ENCODE peak calls at places on chromosomes 5 and 9, in six cellular contexts. N is upper lobe of right lung; P is CD8-positive, alpha-beta T cell; H is heart left ventricle; I is neural progenitor cell; S is fibroblast of lung. T is an unnamed sample.

GRCh38 chr9:121866927-121867326 is 215.5 kb downstream of the DAB2IP start:
- DNase-seq in N (no peak), P (no peak), H (no peak), I (no peak), S (no peak), T (no peak)

GRCh38 chr5:16809816-16810502 is 126.1 kb downstream of the MYO10 start:
- DNase-seq in N (no peak), P (no peak), H (peak; percentile 37), I (peak; percentile 43), S (peak; percentile 61), T (no peak)

GRCh38 chr9:104815851-104816565 is 52.1 kb downstream of the NIPSNAP3B start:
- DNase-seq in N (no peak), P (no peak), H (no peak), I (no peak), S (no peak), T (no peak)

GRCh38 chr5:159341145-159341544 is 10.9 kb upstream of the IL12B start:
- DNase-seq in N (no peak), P (no peak), H (no peak), I (no peak), S (no peak), T (no peak)

GRCh38 chr5:1094670-1095190 is 17.1 kb downstream of the SLC12A7 start:
- DNase-seq in N (no peak), P (no peak), H (no peak), I (peak; percentile 50), S (no peak), T (no peak)

GRCh38 chr9:25573281-25573680 is 105.0 kb downstream of the TUSC1 start:
- DNase-seq in N (no peak), P (no peak), H (no peak), I (no peak), S (no peak), T (no peak)

GRCh38 chr5:132674671-132675506 is 1.1 kb downstream of the IL4 start:
- DNase-seq in N (no peak), P (no peak), H (no peak), I (no peak), S (peak; percentile 95), T (no peak)

GRCh38 chr5:113020461-113021273 is 44.1 kb downstream of the DCP2 start:
- DNase-seq in N (no peak), P (no peak), H (no peak), I (no peak), S (peak; percentile 29), T (no peak)

GRCh38 chr9:34823778-34824177 is 113.8 kb upstream of the CCL21 start:
- DNase-seq in N (no peak), P (no peak), H (no peak), I (no peak), S (no peak), T (no peak)

GRCh38 chr5:132258102-132259060 is 885 bp downstream of the PDLIM4 start:
- DNase-seq in N (peak; percentile 61), P (no peak), H (no peak), I (no peak), S (peak; percentile 55), T (no peak)

GRCh38 chr9:16150938-16151650 is 598.3 kb downstream of the CCDC171 start:
- DNase-seq in N (no peak), P (no peak), H (no peak), I (no peak), S (no peak), T (no peak)

GRCh38 chr9:101977614-101978210 is 239.3 kb upstream of the GRIN3A start:
- DNase-seq in N (no peak), P (no peak), H (no peak), I (no peak), S (peak; percentile 23), T (no peak)

GRCh38 chr9:133595910-133596309 is 13.3 kb downstream of the FAM163B start:
- DNase-seq in N (no peak), P (no peak), H (no peak), I (no peak), S (no peak), T (no peak)

GRCh38 chr5:110590187-110590586 is 136.3 kb downstream of the TMEM232 start:
- DNase-seq in N (no peak), P (no peak), H (no peak), I (peak; percentile 40), S (peak; percentile 25), T (no peak)

GRCh38 chr5:142769251-142769792 is 855 bp upstream of the ARHGAP26 start:
- DNase-seq in N (no peak), P (no peak), H (no peak), I (peak; percentile 53), S (no peak), T (no peak)

GRCh38 chr5:10588109-10588775 is 24.4 kb downstream of the ANKRD33B start:
- DNase-seq in N (no peak), P (no peak), H (no peak), I (no peak), S (no peak), T (no peak)

GRCh38 chr5:137954131-137954879 is 65.0 kb downstream of the PKD2L2 start:
- DNase-seq in N (no peak), P (no peak), H (no peak), I (no peak), S (peak; percentile 86), T (no peak)

GRCh38 chr5:33148076-33148501 is 292.7 kb upstream of the TARS1 start:
- DNase-seq in N (no peak), P (no peak), H (peak; percentile 62), I (no peak), S (peak; percentile 66), T (no peak)

DNA sequence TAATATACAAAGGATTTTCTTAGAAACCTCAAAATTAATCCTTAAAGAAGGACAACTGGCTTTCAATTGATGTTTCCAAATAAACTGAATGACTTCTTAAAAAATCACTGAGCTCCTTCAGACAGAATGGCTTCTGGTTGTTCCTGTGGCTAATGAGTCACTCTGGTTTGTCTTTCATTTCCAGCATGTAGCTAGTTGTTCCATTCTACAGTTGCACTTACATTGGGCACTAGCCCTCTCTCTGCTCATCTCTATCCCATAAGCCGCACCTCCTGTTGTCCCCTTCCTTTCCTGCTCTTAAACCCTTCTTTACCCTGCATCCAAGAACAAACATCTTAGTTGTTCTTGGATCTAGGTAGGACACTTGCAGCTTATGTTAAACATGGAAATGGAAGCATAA is 235.3 kb upstream of the HAPLN1 start:
- DNase-seq in N (no peak), P (no peak), H (no peak), I (no peak), S (peak; percentile 50), T (no peak)
- H3K27ac ChIP-seq in N (no peak overlapping the region), P (no peak overlapping the region), H (no peak overlapping the region), I (no peak overlapping the region), S (no peak overlapping the region), T (no peak overlapping the region)

DNA sequence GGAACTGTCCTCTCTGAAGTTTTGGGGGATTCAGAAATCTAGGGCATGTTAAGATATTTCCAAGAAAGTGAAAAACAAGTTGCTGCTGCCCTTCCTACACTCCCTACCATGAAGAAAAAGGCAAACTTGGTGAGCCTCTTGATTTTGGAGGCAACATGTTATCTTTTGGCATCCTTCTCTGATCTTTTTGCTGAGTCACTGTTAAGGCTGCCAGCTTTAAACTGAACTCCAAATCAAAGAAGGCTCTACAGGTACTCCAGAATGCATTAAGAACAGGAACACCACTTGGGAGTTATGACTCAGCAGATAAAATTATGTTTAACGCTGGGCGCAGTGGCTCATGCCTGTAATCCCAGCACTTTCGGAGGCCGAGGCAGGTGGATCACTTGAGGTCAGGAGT is 24.0 kb downstream of the PCDHB15 start:
- DNase-seq in N (no peak), P (no peak), H (no peak), I (no peak), S (no peak), T (no peak)
- H3K9me3 ChIP-seq in N (peaks cover 95% of the 10 kb centered on the region), P (peaks cover 32% of the 10 kb centered on the region), H (peaks cover 85% of the 10 kb centered on the region), I (peaks cover 18% of the 10 kb centered on the region), S (no peaks in the 10 kb centered on the region), T (peaks cover 90% of the 10 kb centered on the region)

GRCh38 chr5:172899436-172899835 is 59.8 kb upstream of the RPL26L1 start:
- DNase-seq in N (no peak), P (no peak), H (no peak), I (no peak), S (no peak), T (no peak)
- H3K27ac ChIP-seq in N (peak overlapping the region; percentile 82), P (no peak overlapping the region), H (no peak overlapping the region), I (no peak overlapping the region), S (peak overlapping the region; percentile 2), T (no peak overlapping the region)

DNA sequence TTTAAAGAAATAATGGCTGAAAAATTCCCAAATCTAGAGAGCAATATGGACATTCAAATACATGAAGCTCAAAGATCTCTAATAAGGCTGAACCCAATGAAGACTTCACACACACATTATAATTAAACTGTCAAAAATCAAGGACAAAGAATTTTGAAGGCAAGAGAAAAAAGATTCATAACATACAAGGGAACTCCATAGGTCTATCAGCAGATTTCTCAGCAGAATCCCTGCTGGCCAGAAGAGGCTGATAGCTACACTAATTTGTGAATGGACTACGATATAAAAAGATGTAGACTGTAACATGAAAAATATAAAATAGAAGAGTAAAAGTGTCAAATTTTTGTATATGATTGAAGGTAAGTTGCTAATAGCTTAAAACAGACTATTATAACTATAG is 251.9 kb downstream of the ADAMTS6 start:
- DNase-seq in N (no peak), P (no peak), H (no peak), I (no peak), S (no peak), T (no peak)
- H3K9me3 ChIP-seq in N (peaks cover 11% of the 10 kb centered on the region), P (no peaks in the 10 kb centered on the region), H (peaks cover 36% of the 10 kb centered on the region), I (peaks cover 4% of the 10 kb centered on the region), S (no peaks in the 10 kb centered on the region), T (peaks cover 15% of the 10 kb centered on the region)

DNA sequence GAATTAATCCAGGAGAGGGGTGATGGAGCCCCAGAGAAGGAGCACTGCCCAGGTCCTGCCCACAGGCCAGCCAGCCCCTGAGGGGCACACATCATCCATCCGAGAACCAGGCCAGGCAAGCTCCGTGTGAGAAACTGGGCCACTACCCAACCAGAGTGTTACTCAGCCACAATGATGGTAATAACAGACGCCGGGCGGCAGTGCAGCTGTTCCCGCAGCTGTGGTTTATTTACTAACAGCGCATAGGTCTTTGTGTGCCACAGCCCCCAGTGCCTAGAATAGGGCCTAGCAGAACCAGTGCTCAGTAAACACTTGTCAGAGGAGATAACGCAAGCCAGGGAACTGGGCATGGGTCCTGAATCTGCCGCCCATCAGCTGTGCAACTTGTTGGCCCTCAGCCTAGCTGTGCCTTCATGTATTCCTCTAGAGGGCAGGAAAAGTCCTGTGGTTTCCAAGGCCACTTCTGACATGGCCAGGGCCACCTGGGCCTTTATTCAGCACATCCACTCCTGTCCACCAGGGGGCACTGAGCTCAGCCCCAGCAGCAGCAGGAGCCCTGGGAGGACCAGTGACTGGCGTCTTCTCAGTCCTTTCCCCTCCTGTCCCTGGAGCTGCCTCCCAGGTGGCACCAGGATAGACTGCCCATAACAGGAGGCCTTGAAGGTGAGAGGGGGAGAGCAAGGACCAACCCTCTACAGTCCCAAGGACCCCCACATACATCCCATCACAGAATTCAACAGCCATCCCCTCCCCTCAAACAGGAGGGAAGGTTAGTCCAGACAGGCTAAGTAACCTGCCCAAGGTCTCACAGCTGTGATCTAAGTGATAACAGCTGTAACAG is 2.1 kb downstream of the MXD3 start:
- DNase-seq in N (peak; percentile 79), P (peak; percentile 67), H (peak; percentile 66), I (peak; percentile 81), S (peak; percentile 83), T (peak; percentile 63)
- H3K27ac ChIP-seq in N (no peak overlapping the region), P (no peak overlapping the region), H (no peak overlapping the region), I (no peak overlapping the region), S (peak overlapping the region; percentile 17), T (no peak overlapping the region)

DNA sequence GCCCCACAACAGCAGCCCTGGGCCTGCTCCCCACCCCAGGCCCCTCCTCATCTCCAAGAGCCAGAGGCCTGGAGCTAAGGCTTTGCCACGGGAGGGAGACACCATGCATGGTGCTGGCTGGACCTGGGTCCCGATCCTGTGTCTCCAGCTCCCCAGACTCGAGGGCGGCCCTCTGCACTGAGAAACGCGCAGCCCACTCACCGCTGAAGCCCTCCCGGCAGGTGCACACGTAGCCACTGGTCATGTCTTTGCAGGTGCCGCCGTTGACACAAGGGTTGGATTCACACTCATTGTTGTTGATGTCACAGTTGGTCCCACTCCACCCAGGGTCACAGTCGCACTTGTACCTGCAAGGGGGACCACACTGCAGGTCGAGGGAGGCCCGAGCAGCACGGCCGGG is 30.4 kb upstream of the SEC16A start:
- DNase-seq in N (no peak), P (no peak), H (no peak), I (no peak), S (no peak), T (no peak)
- H3K9me3 ChIP-seq in N (no peaks in the 10 kb centered on the region), P (no peaks in the 10 kb centered on the region), H (no peaks in the 10 kb centered on the region), I (no peaks in the 10 kb centered on the region), S (no peaks in the 10 kb centered on the region), T (no peaks in the 10 kb centered on the region)

T was measured in breast epithelium.